ENCODE peak calls at places on chromosome 9, in seven cellular contexts. Y, W, J, V, T, I and L are unnamed samples.

GRCh38 chr9:83583151-83584014 is 39.6 kb upstream of the IDNK start:
- DNase-seq in Y (no peak), W (peak), J (no peak), V (peak), T (no peak), I (peak), L (no peak)

GRCh38 chr9:69276775-69277174 is 48.2 kb upstream of the ENTREP1 start:
- DNase-seq in Y (no peak), W (no peak), J (peak), V (no peak), T (no peak), I (no peak), L (no peak)

GRCh38 chr9:14524881-14525515 is 168.2 kb downstream of the ZDHHC21 start:
- DNase-seq in Y (no peak), W (no peak), J (no peak), V (no peak), T (no peak), I (no peak), L (no peak)

GRCh38 chr9:32551491-32552049 is 557 bp upstream of the SMIM27 start:
- DNase-seq in Y (peak), W (peak), J (no peak), V (peak), T (peak), I (no peak), L (no peak)

GRCh38 chr9:122190597-122191381 is 31.1 kb downstream of the MORN5 start:
- DNase-seq in Y (peak), W (peak), J (no peak), V (peak), T (no peak), I (no peak), L (no peak)

GRCh38 chr9:27765266-27765665 is 192.0 kb upstream of the C9orf72 start:
- DNase-seq in Y (no peak), W (no peak), J (no peak), V (no peak), T (no peak), I (no peak), L (no peak)

GRCh38 chr9:126317513-126317912 is 9.1 kb upstream of the MVB12B start:
- DNase-seq in Y (no peak), W (peak), J (no peak), V (peak), T (no peak), I (no peak), L (no peak)

GRCh38 chr9:69971643-69972449 is 71.8 kb upstream of the MAMDC2 start:
- DNase-seq in Y (peak), W (peak), J (peak), V (peak), T (peak), I (peak), L (peak)

GRCh38 chr9:32395483-32396216 is 11.2 kb downstream of the ACO1 start:
- DNase-seq in Y (no peak), W (peak), J (no peak), V (peak), T (no peak), I (peak), L (no peak)

GRCh38 chr9:36275060-36275459 is 16.8 kb upstream of the GNE start:
- DNase-seq in Y (no peak), W (no peak), J (no peak), V (no peak), T (no peak), I (no peak), L (no peak)

GRCh38 chr9:35954942-35955546 is 2.9 kb downstream of the OR2S2 start:
- DNase-seq in Y (no peak), W (peak), J (no peak), V (peak), T (no peak), I (no peak), L (peak)

GRCh38 chr9:130990362-130991226 is 18.4 kb upstream of the LAMC3 start:
- DNase-seq in Y (no peak), W (no peak), J (no peak), V (no peak), T (no peak), I (no peak), L (no peak)

GRCh38 chr9:89821081-89821480 is 216.3 kb downstream of the GADD45G start:
- DNase-seq in Y (peak), W (no peak), J (no peak), V (no peak), T (no peak), I (no peak), L (no peak)

GRCh38 chr9:101485873-101486692 is 47.6 kb upstream of the RNF20 start:
- DNase-seq in Y (no peak), W (peak), J (peak), V (peak), T (no peak), I (no peak), L (no peak)

GRCh38 chr9:99516657-99517049 is 294.6 kb downstream of the SEC61B start:
- DNase-seq in Y (no peak), W (peak), J (no peak), V (no peak), T (no peak), I (no peak), L (no peak)

GRCh38 chr9:121707477-121708424 is 56.3 kb downstream of the DAB2IP start:
- DNase-seq in Y (no peak), W (peak), J (no peak), V (no peak), T (no peak), I (no peak), L (no peak)

GRCh38 chr9:121947683-121948300 is 145.3 kb downstream of the TTLL11 start:
- DNase-seq in Y (no peak), W (no peak), J (no peak), V (no peak), T (no peak), I (no peak), L (no peak)

GRCh38 chr9:115208503-115208902 is 90.5 kb upstream of the TNC start:
- DNase-seq in Y (no peak), W (peak), J (no peak), V (peak), T (no peak), I (no peak), L (no peak)

GRCh38 chr9:26725573-26725972 is 167.0 kb downstream of the CAAP1 start:
- DNase-seq in Y (no peak), W (peak), J (no peak), V (no peak), T (no peak), I (no peak), L (no peak)

GRCh38 chr9:13939129-13939528 is 374.8 kb downstream of the NFIB start:
- DNase-seq in Y (no peak), W (peak), J (no peak), V (peak), T (no peak), I (no peak), L (no peak)

GRCh38 chr9:107438211-107439030 is 51.1 kb downstream of the KLF4 start:
- DNase-seq in Y (no peak), W (no peak), J (no peak), V (no peak), T (no peak), I (no peak), L (no peak)

GRCh38 chr9:93708987-93709302 is 132.6 kb downstream of the PHF2 start:
- DNase-seq in Y (no peak), W (no peak), J (no peak), V (no peak), T (no peak), I (no peak), L (no peak)

GRCh38 chr9:91659529-91660294 is 236.1 kb upstream of the NFIL3 start:
- DNase-seq in Y (no peak), W (peak), J (no peak), V (peak), T (no peak), I (no peak), L (no peak)

GRCh38 chr9:93645149-93645889 is 68.9 kb downstream of the PHF2 start:
- DNase-seq in Y (peak), W (no peak), J (no peak), V (no peak), T (no peak), I (no peak), L (no peak)

GRCh38 chr9:68560131-68560844 is 19.6 kb upstream of the TMEM252 start:
- DNase-seq in Y (peak), W (peak), J (peak), V (peak), T (peak), I (peak), L (no peak)

GRCh38 chr9:21708846-21709245 is 93.6 kb upstream of the MTAP start:
- DNase-seq in Y (no peak), W (no peak), J (no peak), V (no peak), T (no peak), I (no peak), L (no peak)

GRCh38 chr9:21708225-21708624 is 94.2 kb upstream of the MTAP start:
- DNase-seq in Y (no peak), W (peak), J (no peak), V (no peak), T (no peak), I (no peak), L (no peak)

GRCh38 chr9:116336133-116336862 is 182.7 kb downstream of the PAPPA start:
- DNase-seq in Y (no peak), W (peak), J (no peak), V (peak), T (no peak), I (no peak), L (no peak)

GRCh38 chr9:127318651-127319167 is 54.1 kb downstream of the GARNL3 start:
- DNase-seq in Y (no peak), W (peak), J (no peak), V (peak), T (no peak), I (no peak), L (no peak)
- H3K27ac ChIP-seq in Y (no peak), W (peak), J (no peak), V (no peak), T (no peak), I (no peak), L (no peak)

DNA sequence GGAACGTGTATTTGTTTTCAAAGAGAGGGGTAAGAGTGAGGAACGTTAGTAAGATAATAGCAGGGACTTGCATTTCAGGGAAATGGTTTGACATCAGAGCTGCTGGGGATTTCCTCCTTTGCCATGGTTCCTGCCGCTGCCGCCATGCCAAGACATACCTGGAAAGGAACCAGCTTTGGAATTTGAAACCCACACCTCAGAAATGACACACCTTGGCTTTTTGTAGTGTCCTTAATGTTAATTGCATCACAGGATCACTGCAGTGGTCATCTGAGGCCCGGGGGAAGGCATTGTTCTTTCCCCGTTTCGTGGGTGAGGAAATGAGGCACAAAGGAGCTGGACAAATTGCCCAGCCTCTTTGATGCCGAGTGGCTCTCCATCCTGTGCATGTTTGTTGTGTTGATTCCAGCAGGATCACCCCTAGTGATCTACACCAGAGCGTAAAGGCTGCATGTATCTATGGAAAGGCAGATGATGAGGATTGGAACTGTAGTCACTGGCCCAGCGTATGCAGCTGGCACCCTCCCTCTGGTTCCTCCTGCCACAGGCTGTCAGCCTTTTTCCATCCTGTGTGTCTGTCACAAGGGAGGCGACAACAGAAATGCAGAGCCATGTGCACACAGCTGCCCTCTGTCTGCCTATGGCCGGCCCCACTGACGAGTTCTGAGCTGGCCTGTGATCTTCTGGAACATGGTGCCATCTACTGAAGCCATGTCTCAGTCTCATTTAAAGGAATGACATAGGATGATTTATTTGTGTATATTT is 37.8 kb downstream of the SLC46A2 start:
- DNase-seq in Y (no peak), W (no peak), J (no peak), V (no peak), T (no peak), I (no peak), L (peak)
- H3K27ac ChIP-seq in Y (no peak), W (no peak), J (no peak), V (no peak), T (no peak), I (no peak), L (no peak)

GRCh38 chr9:76603448-76603895 is 144.5 kb downstream of the GCNT1 start:
- DNase-seq in Y (no peak), W (peak), J (no peak), V (peak), T (no peak), I (no peak), L (no peak)
- H3K27ac ChIP-seq in Y (no peak), W (peak), J (no peak), V (no peak), T (no peak), I (no peak), L (no peak)

GRCh38 chr9:34590376-34591090 is 1.0 kb upstream of the CNTFR start:
- DNase-seq in Y (peak), W (no peak), J (peak), V (no peak), T (no peak), I (peak), L (no peak)
- H3K27ac ChIP-seq in Y (peak), W (no peak), J (no peak), V (no peak), T (no peak), I (peak), L (peak)

DNA sequence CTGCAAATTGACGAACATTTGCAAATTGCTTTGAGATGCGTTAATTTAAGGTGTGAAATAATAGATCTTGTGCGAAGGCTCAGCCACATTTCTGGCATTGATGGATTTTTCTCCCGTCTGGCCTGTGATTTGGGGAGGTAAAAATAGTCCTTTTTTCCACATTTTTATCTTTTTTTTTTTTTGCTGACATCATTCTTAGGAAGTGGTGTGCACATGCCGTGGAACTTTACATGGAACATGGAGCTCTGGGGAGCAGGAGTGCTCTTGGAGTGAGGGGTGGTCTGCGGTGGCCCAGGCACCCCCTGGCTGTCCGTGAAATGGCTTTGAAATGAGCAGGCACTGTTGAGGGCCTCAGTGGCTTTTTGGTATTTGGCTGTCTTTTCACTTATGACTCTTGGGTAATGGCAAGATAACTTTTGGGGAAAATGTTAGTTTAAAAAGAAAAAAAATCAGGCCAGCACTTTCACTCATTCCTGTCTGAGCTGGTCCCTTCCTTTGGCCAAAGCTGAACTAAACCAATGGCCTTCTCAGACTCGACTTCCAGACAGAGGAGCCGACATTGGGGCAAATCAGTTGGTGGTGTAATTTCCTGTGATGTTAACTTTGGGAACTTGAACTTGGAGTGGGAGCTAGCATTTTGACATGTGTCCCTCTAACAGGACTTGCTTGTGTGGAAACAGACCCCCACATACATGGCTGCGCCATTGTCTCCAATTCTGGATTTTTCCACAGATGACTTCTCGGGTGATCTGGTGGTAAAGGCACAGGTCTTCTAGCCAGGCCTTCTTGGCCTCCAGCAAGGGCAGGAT is 4.2 kb downstream of the NEK6 start:
- DNase-seq in Y (no peak), W (peak), J (no peak), V (no peak), T (no peak), I (no peak), L (no peak)
- H3K27ac ChIP-seq in Y (peak), W (peak), J (peak), V (peak), T (no peak), I (peak), L (no peak)

GRCh38 chr9:95031711-95032461 is 285.6 kb downstream of the FANCC start:
- DNase-seq in Y (no peak), W (no peak), J (peak), V (no peak), T (no peak), I (no peak), L (no peak)
- H3K27ac ChIP-seq in Y (no peak), W (peak), J (peak), V (no peak), T (no peak), I (peak), L (peak)

DNA sequence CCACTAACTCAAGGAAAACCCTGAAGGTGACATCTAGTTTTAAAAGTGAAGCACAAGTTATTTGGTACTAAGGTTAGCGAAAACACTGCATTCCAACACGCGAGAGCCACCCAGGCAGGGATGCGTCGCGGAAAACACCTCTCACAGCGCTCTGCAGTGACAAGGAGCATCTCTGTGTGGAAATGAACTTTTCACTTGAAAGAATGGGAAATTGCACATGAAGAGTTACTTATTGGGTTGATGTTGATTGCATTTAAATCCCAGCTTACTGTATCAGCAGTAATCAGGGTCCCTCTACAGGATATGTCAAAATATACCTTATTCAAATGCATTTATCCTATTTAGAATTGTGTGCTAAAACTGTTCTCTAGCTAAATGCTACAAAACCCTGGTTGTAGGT is 144.4 kb downstream of the BNC2 start:
- DNase-seq in Y (no peak), W (peak), J (no peak), V (peak), T (no peak), I (no peak), L (no peak)
- H3K27ac ChIP-seq in Y (no peak), W (peak), J (no peak), V (peak), T (no peak), I (no peak), L (no peak)